ENCODE peak calls at places on chromosomes 4 and X, in eight cellular contexts. One of them, this sample, is unnamed.

GRCh38 chrX:151902813-151903591 is 9.7 kb upstream of the MAGEA4 start:
- DNase-seq in esophagus muscularis mucosa: no peak
- DNase-seq in IMR-90: peak
- DNase-seq in CD4-positive, alpha-beta memory T cell: no peak
- DNase-seq in activated naive CD4-positive, alpha-beta T cell treated with anti-CD3 and anti-CD28 coated beads, Interleukin-2, amount 10 ng/mL, durations not matched to agents 7 days and 5 days: no peak
- DNase-seq in T-cell: no peak
- DNase-seq in NCI-H748 treated with DMSO at 0.1 percent for 48 hours: no peak
- DNase-seq in Daoy: peak
- DNase-seq in this sample: no peak

GRCh38 chr4:3683744-3684421 is 82.3 kb upstream of the ADRA2C start:
- DNase-seq in esophagus muscularis mucosa: no peak
- DNase-seq in IMR-90: no peak
- DNase-seq in CD4-positive, alpha-beta memory T cell: no peak
- DNase-seq in activated naive CD4-positive, alpha-beta T cell treated with anti-CD3 and anti-CD28 coated beads, Interleukin-2, amount 10 ng/mL, durations not matched to agents 7 days and 5 days: no peak
- DNase-seq in T-cell: no peak
- DNase-seq in NCI-H748 treated with DMSO at 0.1 percent for 48 hours: no peak
- DNase-seq in Daoy: no peak
- DNase-seq in this sample: no peak

GRCh38 chr4:167032876-167033275 is 201.4 kb downstream of the SPOCK3 start:
- DNase-seq in esophagus muscularis mucosa: no peak
- DNase-seq in IMR-90: peak
- DNase-seq in CD4-positive, alpha-beta memory T cell: no peak
- DNase-seq in activated naive CD4-positive, alpha-beta T cell treated with anti-CD3 and anti-CD28 coated beads, Interleukin-2, amount 10 ng/mL, durations not matched to agents 7 days and 5 days: no peak
- DNase-seq in T-cell: no peak
- DNase-seq in NCI-H748 treated with DMSO at 0.1 percent for 48 hours: no peak
- DNase-seq in Daoy: no peak
- DNase-seq in this sample: no peak

GRCh38 chrX:111492085-111492484 is 19.4 kb upstream of the SERTM2 start:
- DNase-seq in esophagus muscularis mucosa: no peak
- DNase-seq in IMR-90: no peak
- DNase-seq in CD4-positive, alpha-beta memory T cell: no peak
- DNase-seq in activated naive CD4-positive, alpha-beta T cell treated with anti-CD3 and anti-CD28 coated beads, Interleukin-2, amount 10 ng/mL, durations not matched to agents 7 days and 5 days: no peak
- DNase-seq in T-cell: no peak
- DNase-seq in NCI-H748 treated with DMSO at 0.1 percent for 48 hours: peak
- DNase-seq in Daoy: no peak
- DNase-seq in this sample: no peak

GRCh38 chrX:10387011-10387410 is 230.2 kb downstream of the CLCN4 start:
- DNase-seq in esophagus muscularis mucosa: no peak
- DNase-seq in IMR-90: peak
- DNase-seq in CD4-positive, alpha-beta memory T cell: no peak
- DNase-seq in activated naive CD4-positive, alpha-beta T cell treated with anti-CD3 and anti-CD28 coated beads, Interleukin-2, amount 10 ng/mL, durations not matched to agents 7 days and 5 days: no peak
- DNase-seq in T-cell: no peak
- DNase-seq in NCI-H748 treated with DMSO at 0.1 percent for 48 hours: no peak
- DNase-seq in Daoy: peak
- DNase-seq in this sample: no peak

GRCh38 chr4:173514641-173515217 is 15.3 kb downstream of the HAND2 start:
- DNase-seq in esophagus muscularis mucosa: no peak
- DNase-seq in IMR-90: no peak
- DNase-seq in CD4-positive, alpha-beta memory T cell: no peak
- DNase-seq in activated naive CD4-positive, alpha-beta T cell treated with anti-CD3 and anti-CD28 coated beads, Interleukin-2, amount 10 ng/mL, durations not matched to agents 7 days and 5 days: no peak
- DNase-seq in T-cell: no peak
- DNase-seq in NCI-H748 treated with DMSO at 0.1 percent for 48 hours: no peak
- DNase-seq in Daoy: no peak
- DNase-seq in this sample: no peak

GRCh38 chr4:2290488-2290887 is 28.6 kb upstream of the MXD4 start:
- DNase-seq in esophagus muscularis mucosa: no peak
- DNase-seq in IMR-90: no peak
- DNase-seq in CD4-positive, alpha-beta memory T cell: no peak
- DNase-seq in activated naive CD4-positive, alpha-beta T cell treated with anti-CD3 and anti-CD28 coated beads, Interleukin-2, amount 10 ng/mL, durations not matched to agents 7 days and 5 days: peak
- DNase-seq in T-cell: no peak
- DNase-seq in NCI-H748 treated with DMSO at 0.1 percent for 48 hours: no peak
- DNase-seq in Daoy: no peak
- DNase-seq in this sample: no peak

GRCh38 chrX:37746268-37746931 is 33.5 kb upstream of the CYBB start:
- DNase-seq in esophagus muscularis mucosa: no peak
- DNase-seq in IMR-90: no peak
- DNase-seq in CD4-positive, alpha-beta memory T cell: no peak
- DNase-seq in activated naive CD4-positive, alpha-beta T cell treated with anti-CD3 and anti-CD28 coated beads, Interleukin-2, amount 10 ng/mL, durations not matched to agents 7 days and 5 days: no peak
- DNase-seq in T-cell: no peak
- DNase-seq in NCI-H748 treated with DMSO at 0.1 percent for 48 hours: no peak
- DNase-seq in Daoy: peak
- DNase-seq in this sample: peak

GRCh38 chr4:80507507-80507906 is 172.0 kb downstream of the CFAP299 start:
- DNase-seq in esophagus muscularis mucosa: no peak
- DNase-seq in IMR-90: no peak
- DNase-seq in CD4-positive, alpha-beta memory T cell: no peak
- DNase-seq in activated naive CD4-positive, alpha-beta T cell treated with anti-CD3 and anti-CD28 coated beads, Interleukin-2, amount 10 ng/mL, durations not matched to agents 7 days and 5 days: no peak
- DNase-seq in T-cell: no peak
- DNase-seq in NCI-H748 treated with DMSO at 0.1 percent for 48 hours: no peak
- DNase-seq in Daoy: no peak
- DNase-seq in this sample: no peak

GRCh38 chrX:144790148-144790547 is 457.2 kb upstream of the SPANXN1 start:
- DNase-seq in esophagus muscularis mucosa: no peak
- DNase-seq in IMR-90: no peak
- DNase-seq in CD4-positive, alpha-beta memory T cell: no peak
- DNase-seq in activated naive CD4-positive, alpha-beta T cell treated with anti-CD3 and anti-CD28 coated beads, Interleukin-2, amount 10 ng/mL, durations not matched to agents 7 days and 5 days: no peak
- DNase-seq in T-cell: no peak
- DNase-seq in NCI-H748 treated with DMSO at 0.1 percent for 48 hours: no peak
- DNase-seq in Daoy: no peak
- DNase-seq in this sample: no peak

GRCh38 chrX:103687073-103687695 is 685 bp upstream of the MORF4L2 start:
- DNase-seq in esophagus muscularis mucosa: peak
- DNase-seq in IMR-90: peak
- DNase-seq in CD4-positive, alpha-beta memory T cell: peak
- DNase-seq in activated naive CD4-positive, alpha-beta T cell treated with anti-CD3 and anti-CD28 coated beads, Interleukin-2, amount 10 ng/mL, durations not matched to agents 7 days and 5 days: peak
- DNase-seq in T-cell: peak
- DNase-seq in NCI-H748 treated with DMSO at 0.1 percent for 48 hours: peak
- DNase-seq in Daoy: peak
- DNase-seq in this sample: peak

GRCh38 chr4:121717680-121718237 is 21.0 kb upstream of the ANXA5 start:
- DNase-seq in esophagus muscularis mucosa: no peak
- DNase-seq in IMR-90: peak
- DNase-seq in CD4-positive, alpha-beta memory T cell: no peak
- DNase-seq in activated naive CD4-positive, alpha-beta T cell treated with anti-CD3 and anti-CD28 coated beads, Interleukin-2, amount 10 ng/mL, durations not matched to agents 7 days and 5 days: no peak
- DNase-seq in T-cell: no peak
- DNase-seq in NCI-H748 treated with DMSO at 0.1 percent for 48 hours: no peak
- DNase-seq in Daoy: no peak
- DNase-seq in this sample: no peak

GRCh38 chrX:72121381-72121780 is 10.3 kb downstream of the RTL5 start:
- DNase-seq in esophagus muscularis mucosa: no peak
- DNase-seq in IMR-90: peak
- DNase-seq in CD4-positive, alpha-beta memory T cell: peak
- DNase-seq in activated naive CD4-positive, alpha-beta T cell treated with anti-CD3 and anti-CD28 coated beads, Interleukin-2, amount 10 ng/mL, durations not matched to agents 7 days and 5 days: peak
- DNase-seq in T-cell: no peak
- DNase-seq in NCI-H748 treated with DMSO at 0.1 percent for 48 hours: no peak
- DNase-seq in Daoy: peak
- DNase-seq in this sample: no peak

GRCh38 chr4:140688711-140689598 is 67.2 kb downstream of the TBC1D9 start:
- DNase-seq in esophagus muscularis mucosa: peak
- DNase-seq in IMR-90: peak
- DNase-seq in CD4-positive, alpha-beta memory T cell: no peak
- DNase-seq in activated naive CD4-positive, alpha-beta T cell treated with anti-CD3 and anti-CD28 coated beads, Interleukin-2, amount 10 ng/mL, durations not matched to agents 7 days and 5 days: no peak
- DNase-seq in T-cell: no peak
- DNase-seq in NCI-H748 treated with DMSO at 0.1 percent for 48 hours: no peak
- DNase-seq in Daoy: no peak
- DNase-seq in this sample: no peak

GRCh38 chr4:73978886-73979285 is 2.9 kb downstream of the PF4 start:
- DNase-seq in esophagus muscularis mucosa: no peak
- DNase-seq in IMR-90: peak
- DNase-seq in CD4-positive, alpha-beta memory T cell: no peak
- DNase-seq in activated naive CD4-positive, alpha-beta T cell treated with anti-CD3 and anti-CD28 coated beads, Interleukin-2, amount 10 ng/mL, durations not matched to agents 7 days and 5 days: no peak
- DNase-seq in T-cell: no peak
- DNase-seq in NCI-H748 treated with DMSO at 0.1 percent for 48 hours: no peak
- DNase-seq in Daoy: peak
- DNase-seq in this sample: no peak

GRCh38 chr4:74118600-74119351 is 19.8 kb upstream of the CXCL2 start:
- DNase-seq in esophagus muscularis mucosa: no peak
- DNase-seq in IMR-90: no peak
- DNase-seq in CD4-positive, alpha-beta memory T cell: no peak
- DNase-seq in activated naive CD4-positive, alpha-beta T cell treated with anti-CD3 and anti-CD28 coated beads, Interleukin-2, amount 10 ng/mL, durations not matched to agents 7 days and 5 days: no peak
- DNase-seq in T-cell: no peak
- DNase-seq in NCI-H748 treated with DMSO at 0.1 percent for 48 hours: no peak
- DNase-seq in Daoy: no peak
- DNase-seq in this sample: no peak

This sample was measured in HL-60.